ENCODE peak calls at places on chromosomes 4 and X, in four cellular contexts. O is IMR-90, G is mucosa of gallbladder, H is neuronal stem cell. Y is an unnamed sample.
A peak's percentile ranks its signal among the peaks of the same experiment; 100 is the strongest.

GRCh38 chr4:28682872-28683271 is 1822.2 kb downstream of the STIM2 start:
- DNase-seq in O (no peak), G (no peak), H (no peak), Y (no peak)

GRCh38 chrX:9339603-9340569 is 125.0 kb upstream of the TBL1X start:
- DNase-seq in O (no peak), H (no peak), G (no peak), Y (no peak)

GRCh38 chr4:40948017-40948416 is 198.3 kb downstream of the NSUN7 start:
- DNase-seq in G (no peak), H (no peak), O (peak; percentile 61), Y (no peak)

GRCh38 chrX:38639730-38640129 is 78.4 kb downstream of the TSPAN7 start:
- DNase-seq in H (no peak), O (no peak), G (no peak), Y (no peak)

GRCh38 chr4:108601517-108601916 is 18.9 kb upstream of the RPL34 start:
- DNase-seq in G (no peak), O (no peak), H (no peak), Y (no peak)

GRCh38 chrX:41192880-41193279 is 107.6 kb downstream of the USP9X start:
- DNase-seq in G (no peak), H (no peak), O (no peak), Y (no peak)

GRCh38 chrX:96424007-96424406 is 260.6 kb upstream of the DIAPH2 start:
- DNase-seq in O (no peak), G (no peak), H (no peak), Y (peak; percentile 21)

GRCh38 chrX:49276671-49277519 is 7.3 kb downstream of the PPP1R3F start:
- DNase-seq in H (no peak), G (no peak), O (peak; percentile 41), Y (peak; percentile 0)

GRCh38 chr4:19455850-19456602 is 795.7 kb upstream of the SLIT2 start:
- DNase-seq in G (no peak), H (no peak), O (no peak), Y (no peak)